ENCODE peak calls at places on chromosome 19, in seven cellular contexts. B, D, S, E, G, K and P are unnamed samples.
A peak's percentile ranks its signal among the peaks of the same experiment; 100 is the strongest.

GRCh38 chr19:8017808-8018207 is 12.4 kb upstream of the ELAVL1 start:
- DNase-seq in B (no peak), D (peak; percentile 60), S (peak; percentile 44), E (no peak), G (no peak), K (no peak), P (no peak)

GRCh38 chr19:12611361-12611699 is 610 bp downstream of the ZNF791 start:
- DNase-seq in B (peak; percentile 74), D (peak; percentile 86), S (no peak), E (peak; percentile 92), G (no peak), K (peak; percentile 83), P (no peak)

GRCh38 chr19:16143399-16144215 is at the start of gene HSH2D:
- DNase-seq in B (no peak), D (peak; percentile 87), S (peak; percentile 79), E (no peak), G (no peak), K (peak; percentile 78), P (peak; percentile 81)

GRCh38 chr19:55697698-55698097 is 22.7 kb downstream of the EPN1 start:
- DNase-seq in B (no peak), D (peak; percentile 35), S (no peak), E (peak; percentile 48), G (no peak), K (no peak), P (no peak)

GRCh38 chr19:7869453-7869909 is 4.7 kb downstream of the PRR36 start:
- DNase-seq in B (peak; percentile 28), D (peak; percentile 95), S (peak; percentile 89), E (no peak), G (no peak), K (no peak), P (no peak)

GRCh38 chr19:55832676-55833075 is 877 bp upstream of the NLRP11 start:
- DNase-seq in B (no peak), D (no peak), S (no peak), E (no peak), G (no peak), K (no peak), P (no peak)

GRCh38 chr19:39415111-39416046 is 2.9 kb downstream of the PLEKHG2 start:
- DNase-seq in B (no peak), D (peak; percentile 69), S (no peak), E (peak; percentile 66), G (no peak), K (no peak), P (no peak)

GRCh38 chr19:21022996-21023395 is 2.5 kb downstream of the ZNF430 start:
- DNase-seq in B (peak; percentile 66), D (no peak), S (no peak), E (no peak), G (no peak), K (no peak), P (peak; percentile 85)

GRCh38 chr19:45444318-45445041 is 20.8 kb upstream of the ERCC1 start:
- DNase-seq in B (peak; percentile 70), D (peak; percentile 97), S (peak; percentile 84), E (peak; percentile 98), G (no peak), K (peak; percentile 97), P (no peak)

GRCh38 chr19:55459950-55460657 is 1.3 kb downstream of the ISOC2 start:
- DNase-seq in B (peak; percentile 31), D (no peak), S (no peak), E (no peak), G (no peak), K (no peak), P (no peak)

GRCh38 chr19:35081201-35081600 is 34.4 kb upstream of the FXYD3 start:
- DNase-seq in B (no peak), D (no peak), S (no peak), E (no peak), G (no peak), K (no peak), P (no peak)

GRCh38 chr19:43595605-43595998 is 332 bp downstream of the IRGQ start:
- DNase-seq in B (no peak), D (no peak), S (no peak), E (no peak), G (no peak), K (no peak), P (no peak)

GRCh38 chr19:43592800-43593350 is 3.1 kb downstream of the IRGQ start:
- DNase-seq in B (no peak), D (no peak), S (no peak), E (no peak), G (no peak), K (no peak), P (no peak)

GRCh38 chr19:43594710-43595604 is 977 bp downstream of the IRGQ start:
- DNase-seq in B (peak; percentile 69), D (peak; percentile 92), S (peak; percentile 81), E (no peak), G (no peak), K (peak; percentile 78), P (peak; percentile 14)

GRCh38 chr19:43595999-43596841 is at the start of the genes IRGQ and ZNF576:
- DNase-seq in B (peak; percentile 99), D (peak; percentile 100), S (peak; percentile 99), E (peak; percentile 100), G (peak; percentile 99), K (peak; percentile 100), P (peak; percentile 89)

DNA sequence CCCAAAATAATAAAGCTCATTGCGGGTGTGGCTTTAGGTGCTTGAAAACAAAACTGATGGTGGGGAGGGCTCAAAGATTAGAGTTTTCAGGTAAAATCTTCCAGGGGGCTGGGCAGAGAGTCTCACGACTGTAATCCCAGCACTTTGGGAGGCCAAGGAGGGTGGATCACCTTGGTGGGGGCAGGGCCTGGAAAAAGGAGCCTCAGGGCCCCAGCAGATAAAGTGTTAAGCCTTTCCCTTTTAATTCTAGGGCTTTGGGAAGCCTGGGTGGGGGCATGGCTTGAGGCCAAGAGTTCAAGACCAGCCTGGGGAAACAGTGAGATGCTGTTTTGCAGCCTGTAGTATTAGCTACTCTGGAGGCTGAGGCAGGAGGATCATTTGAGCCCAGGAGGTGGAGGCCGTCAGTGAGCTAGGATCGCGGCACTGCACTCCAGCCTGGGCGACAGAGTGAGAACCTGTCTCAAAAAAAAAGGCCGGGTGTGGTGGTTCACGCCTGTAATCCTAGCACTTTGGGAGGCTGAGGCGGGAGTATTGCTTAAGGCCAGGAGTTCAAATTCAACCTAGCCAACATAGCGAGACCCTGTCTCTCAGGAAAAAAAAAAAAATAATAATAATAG is 1.7 kb downstream of the IRGQ start:
- DNase-seq in B (no peak), D (no peak), S (no peak), E (no peak), G (no peak), K (no peak), P (no peak)
- H3K27ac ChIP-seq in B (no peak overlapping the region), D (no peak overlapping the region), S (peak overlapping the region; percentile 93), E (peak overlapping the region; percentile 11), G (no peak overlapping the region), K (no peak overlapping the region), P (no peak overlapping the region)

GRCh38 chr19:11347546-11347945 is 1.2 kb downstream of the CCDC159 start:
- DNase-seq in B (no peak), D (no peak), S (no peak), E (no peak), G (no peak), K (no peak), P (no peak)
- H3K27ac ChIP-seq in B (no peak overlapping the region), D (no peak overlapping the region), S (no peak overlapping the region), E (peak overlapping the region; percentile 88), G (no peak overlapping the region), K (no peak overlapping the region), P (no peak overlapping the region)

GRCh38 chr19:1786668-1787067 is 25.4 kb downstream of the ATP8B3 start:
- DNase-seq in B (no peak), D (no peak), S (no peak), E (no peak), G (no peak), K (no peak), P (no peak)

GRCh38 chr19:1789282-1790020 is 22.6 kb downstream of the ATP8B3 start:
- DNase-seq in B (no peak), D (peak; percentile 76), S (no peak), E (no peak), G (no peak), K (no peak), P (no peak)

GRCh38 chr19:1787116-1787515 is 25.0 kb downstream of the ATP8B3 start:
- DNase-seq in B (no peak), D (no peak), S (no peak), E (no peak), G (no peak), K (no peak), P (no peak)

GRCh38 chr19:1791879-1792278 is 20.2 kb downstream of the ATP8B3 start:
- DNase-seq in B (no peak), D (no peak), S (no peak), E (no peak), G (no peak), K (no peak), P (no peak)

DNA sequence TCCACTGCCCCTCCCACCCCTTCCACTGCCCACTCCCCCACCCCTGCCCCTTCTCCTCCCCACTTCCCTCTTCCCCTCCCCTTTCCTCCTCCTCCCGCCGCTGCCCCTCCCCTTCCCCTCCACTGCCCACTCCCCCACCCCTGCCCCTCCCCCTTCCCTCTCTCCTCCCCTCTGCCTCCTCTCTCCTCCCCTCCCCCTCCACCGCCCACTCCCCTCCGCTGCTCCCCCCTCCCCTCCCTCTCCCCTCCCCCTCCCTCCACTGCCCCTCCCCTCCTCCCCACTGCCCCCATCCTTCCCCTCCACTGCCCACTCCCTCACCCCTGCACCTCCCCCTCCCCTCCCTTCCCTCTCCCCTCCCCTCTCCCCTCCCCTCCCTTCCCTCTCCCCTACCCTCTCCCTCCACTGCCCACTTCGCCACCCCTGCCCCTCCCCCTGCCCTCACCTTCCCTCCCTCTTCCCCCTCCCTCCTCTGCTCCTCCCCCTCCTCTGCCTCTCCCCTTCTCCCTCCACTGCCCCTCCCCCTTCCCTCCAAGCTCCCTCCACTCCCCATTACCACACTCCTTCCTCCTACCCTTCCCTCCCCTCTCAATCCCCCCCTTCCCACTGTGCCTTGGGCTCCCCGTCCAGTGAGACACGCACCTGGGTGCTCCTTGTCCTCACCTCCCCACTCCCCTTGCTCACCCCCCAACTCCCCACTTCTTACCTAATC is 21.9 kb downstream of the ATP8B3 start:
- DNase-seq in B (no peak), D (no peak), S (no peak), E (no peak), G (no peak), K (no peak), P (no peak)
- H3K27ac ChIP-seq in B (no peak overlapping the region), D (no peak overlapping the region), S (no peak overlapping the region), E (no peak overlapping the region), G (no peak overlapping the region), K (no peak overlapping the region), P (no peak overlapping the region)

GRCh38 chr19:14078406-14078805 is 5.8 kb downstream of the MISP3 start:
- DNase-seq in B (peak; percentile 38), D (no peak), S (no peak), E (no peak), G (no peak), K (no peak), P (no peak)
- H3K27ac ChIP-seq in B (no peak overlapping the region), D (no peak overlapping the region), S (no peak overlapping the region), E (no peak overlapping the region), G (no peak overlapping the region), K (no peak overlapping the region), P (no peak overlapping the region)